ENCODE peak calls at places on chromosomes 12 and 14, in ten cellular contexts. One of them, this sample, is unnamed.

GRCh38 chr14:32329146-32329545 is at the start of gene AKAP6:
- DNase-seq in AG10803: peak
- DNase-seq in WERI-Rb-1: no peak
- DNase-seq in mucosa of descending colon: no peak
- DNase-seq in GM13977: no peak
- DNase-seq in psoas muscle: no peak
- DNase-seq in Calu3: no peak
- DNase-seq in bronchial epithelial cell: no peak
- DNase-seq in LNCaP clone FGC: no peak
- DNase-seq in foreskin fibroblast: no peak
- DNase-seq in this sample: no peak

GRCh38 chr14:91164676-91165075 is 50.8 kb downstream of the DGLUCY start:
- DNase-seq in psoas muscle: peak
- DNase-seq in AG10803: no peak
- DNase-seq in LNCaP clone FGC: peak
- DNase-seq in bronchial epithelial cell: peak
- DNase-seq in GM13977: no peak
- DNase-seq in mucosa of descending colon: peak
- DNase-seq in foreskin fibroblast: no peak
- DNase-seq in WERI-Rb-1: no peak
- DNase-seq in Calu3: no peak
- DNase-seq in this sample: no peak

GRCh38 chr14:35196571-35196970 is 74.2 kb downstream of the PRORP start:
- DNase-seq in psoas muscle: no peak
- DNase-seq in AG10803: no peak
- DNase-seq in mucosa of descending colon: no peak
- DNase-seq in LNCaP clone FGC: no peak
- DNase-seq in foreskin fibroblast: no peak
- DNase-seq in Calu3: no peak
- DNase-seq in WERI-Rb-1: no peak
- DNase-seq in bronchial epithelial cell: peak
- DNase-seq in GM13977: no peak
- DNase-seq in this sample: no peak

GRCh38 chr14:85595981-85596380 is 66.0 kb downstream of the FLRT2 start:
- DNase-seq in Calu3: no peak
- DNase-seq in GM13977: no peak
- DNase-seq in bronchial epithelial cell: no peak
- DNase-seq in foreskin fibroblast: no peak
- DNase-seq in LNCaP clone FGC: no peak
- DNase-seq in mucosa of descending colon: no peak
- DNase-seq in WERI-Rb-1: no peak
- DNase-seq in psoas muscle: no peak
- DNase-seq in AG10803: no peak
- DNase-seq in this sample: no peak

GRCh38 chr12:26238341-26239126 is 43.2 kb downstream of the SSPN start:
- DNase-seq in LNCaP clone FGC: no peak
- DNase-seq in mucosa of descending colon: no peak
- DNase-seq in AG10803: peak
- DNase-seq in psoas muscle: no peak
- DNase-seq in foreskin fibroblast: no peak
- DNase-seq in Calu3: no peak
- DNase-seq in GM13977: no peak
- DNase-seq in WERI-Rb-1: no peak
- DNase-seq in bronchial epithelial cell: no peak
- DNase-seq in this sample: no peak

GRCh38 chr12:51341259-51342007 is 5.0 kb downstream of the CELA1 start:
- DNase-seq in psoas muscle: peak
- DNase-seq in AG10803: peak
- DNase-seq in Calu3: peak
- DNase-seq in GM13977: peak
- DNase-seq in WERI-Rb-1: peak
- DNase-seq in LNCaP clone FGC: peak
- DNase-seq in bronchial epithelial cell: peak
- DNase-seq in foreskin fibroblast: peak
- DNase-seq in mucosa of descending colon: peak
- DNase-seq in this sample: peak

GRCh38 chr14:59277659-59278058 is 89.2 kb downstream of the DAAM1 start:
- DNase-seq in AG10803: no peak
- DNase-seq in mucosa of descending colon: no peak
- DNase-seq in bronchial epithelial cell: no peak
- DNase-seq in foreskin fibroblast: no peak
- DNase-seq in WERI-Rb-1: no peak
- DNase-seq in LNCaP clone FGC: no peak
- DNase-seq in psoas muscle: no peak
- DNase-seq in GM13977: no peak
- DNase-seq in Calu3: no peak
- DNase-seq in this sample: no peak

GRCh38 chr12:57735198-57735855 is 3.2 kb downstream of the AGAP2 start:
- DNase-seq in LNCaP clone FGC: no peak
- DNase-seq in GM13977: no peak
- DNase-seq in mucosa of descending colon: no peak
- DNase-seq in psoas muscle: no peak
- DNase-seq in bronchial epithelial cell: no peak
- DNase-seq in WERI-Rb-1: no peak
- DNase-seq in foreskin fibroblast: no peak
- DNase-seq in Calu3: no peak
- DNase-seq in AG10803: no peak
- DNase-seq in this sample: no peak

GRCh38 chr14:64942531-64943111 is at the start of gene GPX2:
- DNase-seq in psoas muscle: no peak
- DNase-seq in AG10803: no peak
- DNase-seq in LNCaP clone FGC: no peak
- DNase-seq in WERI-Rb-1: no peak
- DNase-seq in GM13977: no peak
- DNase-seq in mucosa of descending colon: peak
- DNase-seq in bronchial epithelial cell: peak
- DNase-seq in Calu3: peak
- DNase-seq in foreskin fibroblast: no peak
- DNase-seq in this sample: no peak

GRCh38 chr14:69808919-69809808 is 12.1 kb upstream of the SLC10A1 start:
- DNase-seq in LNCaP clone FGC: no peak
- DNase-seq in GM13977: no peak
- DNase-seq in foreskin fibroblast: no peak
- DNase-seq in mucosa of descending colon: no peak
- DNase-seq in Calu3: no peak
- DNase-seq in psoas muscle: no peak
- DNase-seq in bronchial epithelial cell: no peak
- DNase-seq in AG10803: no peak
- DNase-seq in WERI-Rb-1: no peak
- DNase-seq in this sample: no peak

GRCh38 chr14:69812725-69813124 is 15.7 kb upstream of the SLC10A1 start:
- DNase-seq in LNCaP clone FGC: peak
- DNase-seq in Calu3: no peak
- DNase-seq in foreskin fibroblast: no peak
- DNase-seq in mucosa of descending colon: no peak
- DNase-seq in AG10803: no peak
- DNase-seq in bronchial epithelial cell: no peak
- DNase-seq in WERI-Rb-1: peak
- DNase-seq in psoas muscle: no peak
- DNase-seq in GM13977: no peak
- DNase-seq in this sample: no peak

GRCh38 chr14:69814397-69814796 is 17.4 kb upstream of the SLC10A1 start:
- DNase-seq in LNCaP clone FGC: no peak
- DNase-seq in bronchial epithelial cell: no peak
- DNase-seq in foreskin fibroblast: no peak
- DNase-seq in psoas muscle: no peak
- DNase-seq in WERI-Rb-1: no peak
- DNase-seq in AG10803: no peak
- DNase-seq in mucosa of descending colon: no peak
- DNase-seq in Calu3: no peak
- DNase-seq in GM13977: no peak
- DNase-seq in this sample: no peak

GRCh38 chr14:69811227-69811867 is 14.3 kb upstream of the SLC10A1 start:
- DNase-seq in mucosa of descending colon: no peak
- DNase-seq in GM13977: no peak
- DNase-seq in AG10803: no peak
- DNase-seq in WERI-Rb-1: no peak
- DNase-seq in Calu3: no peak
- DNase-seq in bronchial epithelial cell: no peak
- DNase-seq in LNCaP clone FGC: no peak
- DNase-seq in foreskin fibroblast: no peak
- DNase-seq in psoas muscle: no peak
- DNase-seq in this sample: no peak

GRCh38 chr14:69811868-69812252 is 14.8 kb upstream of the SLC10A1 start:
- DNase-seq in GM13977: no peak
- DNase-seq in bronchial epithelial cell: no peak
- DNase-seq in foreskin fibroblast: no peak
- DNase-seq in Calu3: no peak
- DNase-seq in mucosa of descending colon: no peak
- DNase-seq in LNCaP clone FGC: no peak
- DNase-seq in psoas muscle: no peak
- DNase-seq in AG10803: no peak
- DNase-seq in WERI-Rb-1: no peak
- DNase-seq in this sample: no peak
- TF ChIP-seq CTCF in GM13977: no peak
- TF ChIP-seq CTCF in bronchial epithelial cell: no peak
- TF ChIP-seq CTCF in foreskin fibroblast: no peak
- TF ChIP-seq CTCF in Calu3: no peak
- TF ChIP-seq CTCF in mucosa of descending colon: no peak
- TF ChIP-seq CTCF in LNCaP clone FGC: no peak
- TF ChIP-seq CTCF in psoas muscle: no peak
- TF ChIP-seq CTCF in AG10803: no peak
- TF ChIP-seq CTCF in WERI-Rb-1: no peak
- TF ChIP-seq CTCF in this sample: no peak

GRCh38 chr12:79121486-79121885 is 256.9 kb downstream of the SYT1 start:
- DNase-seq in bronchial epithelial cell: peak
- DNase-seq in AG10803: no peak
- DNase-seq in GM13977: no peak
- DNase-seq in psoas muscle: no peak
- DNase-seq in Calu3: peak
- DNase-seq in LNCaP clone FGC: no peak
- DNase-seq in WERI-Rb-1: peak
- DNase-seq in mucosa of descending colon: no peak
- DNase-seq in foreskin fibroblast: no peak
- DNase-seq in this sample: no peak
- TF ChIP-seq CTCF in bronchial epithelial cell: peak
- TF ChIP-seq CTCF in AG10803: peak
- TF ChIP-seq CTCF in GM13977: no peak
- TF ChIP-seq CTCF in psoas muscle: no peak
- TF ChIP-seq CTCF in Calu3: peak
- TF ChIP-seq CTCF in LNCaP clone FGC: peak
- TF ChIP-seq CTCF in WERI-Rb-1: peak
- TF ChIP-seq CTCF in mucosa of descending colon: no peak
- TF ChIP-seq CTCF in foreskin fibroblast: peak
- TF ChIP-seq CTCF in this sample: no peak

GRCh38 chr14:99606359-99606758 is 2.4 kb upstream of the CCDC85C start:
- DNase-seq in bronchial epithelial cell: no peak
- DNase-seq in AG10803: no peak
- DNase-seq in psoas muscle: no peak
- DNase-seq in mucosa of descending colon: no peak
- DNase-seq in foreskin fibroblast: no peak
- DNase-seq in Calu3: no peak
- DNase-seq in GM13977: no peak
- DNase-seq in WERI-Rb-1: no peak
- DNase-seq in LNCaP clone FGC: no peak
- DNase-seq in this sample: no peak

GRCh38 chr14:99611639-99612038 is 7.6 kb upstream of the CCDC85C start:
- DNase-seq in AG10803: no peak
- DNase-seq in LNCaP clone FGC: no peak
- DNase-seq in bronchial epithelial cell: no peak
- DNase-seq in foreskin fibroblast: no peak
- DNase-seq in psoas muscle: no peak
- DNase-seq in mucosa of descending colon: no peak
- DNase-seq in Calu3: no peak
- DNase-seq in WERI-Rb-1: no peak
- DNase-seq in GM13977: no peak
- DNase-seq in this sample: no peak

GRCh38 chr14:99608591-99608990 is 4.6 kb upstream of the CCDC85C start:
- DNase-seq in AG10803: no peak
- DNase-seq in WERI-Rb-1: no peak
- DNase-seq in foreskin fibroblast: no peak
- DNase-seq in bronchial epithelial cell: no peak
- DNase-seq in Calu3: no peak
- DNase-seq in mucosa of descending colon: no peak
- DNase-seq in GM13977: no peak
- DNase-seq in psoas muscle: no peak
- DNase-seq in LNCaP clone FGC: no peak
- DNase-seq in this sample: no peak

GRCh38 chr14:99612065-99612736 is 8.2 kb upstream of the CCDC85C start:
- DNase-seq in GM13977: no peak
- DNase-seq in foreskin fibroblast: no peak
- DNase-seq in mucosa of descending colon: peak
- DNase-seq in psoas muscle: no peak
- DNase-seq in AG10803: no peak
- DNase-seq in Calu3: no peak
- DNase-seq in LNCaP clone FGC: no peak
- DNase-seq in WERI-Rb-1: peak
- DNase-seq in bronchial epithelial cell: peak
- DNase-seq in this sample: peak

GRCh38 chr14:99609245-99610117 is 5.5 kb upstream of the CCDC85C start:
- DNase-seq in psoas muscle: no peak
- DNase-seq in bronchial epithelial cell: no peak
- DNase-seq in Calu3: no peak
- DNase-seq in LNCaP clone FGC: no peak
- DNase-seq in foreskin fibroblast: no peak
- DNase-seq in GM13977: no peak
- DNase-seq in WERI-Rb-1: peak
- DNase-seq in mucosa of descending colon: no peak
- DNase-seq in AG10803: no peak
- DNase-seq in this sample: peak
- TF ChIP-seq CTCF in psoas muscle: no peak
- TF ChIP-seq CTCF in bronchial epithelial cell: no peak
- TF ChIP-seq CTCF in Calu3: no peak
- TF ChIP-seq CTCF in LNCaP clone FGC: no peak
- TF ChIP-seq CTCF in foreskin fibroblast: peak
- TF ChIP-seq CTCF in GM13977: peak
- TF ChIP-seq CTCF in WERI-Rb-1: no peak
- TF ChIP-seq CTCF in mucosa of descending colon: no peak
- TF ChIP-seq CTCF in AG10803: no peak
- TF ChIP-seq CTCF in this sample: no peak

GRCh38 chr12:80617733-80618132 is 89.7 kb upstream of the MYF6 start:
- DNase-seq in AG10803: no peak
- DNase-seq in mucosa of descending colon: no peak
- DNase-seq in bronchial epithelial cell: no peak
- DNase-seq in LNCaP clone FGC: no peak
- DNase-seq in GM13977: no peak
- DNase-seq in Calu3: no peak
- DNase-seq in psoas muscle: no peak
- DNase-seq in WERI-Rb-1: no peak
- DNase-seq in foreskin fibroblast: no peak
- DNase-seq in this sample: no peak

GRCh38 chr12:80625901-80626300 is 81.5 kb upstream of the MYF6 start:
- DNase-seq in LNCaP clone FGC: peak
- DNase-seq in AG10803: peak
- DNase-seq in psoas muscle: no peak
- DNase-seq in GM13977: no peak
- DNase-seq in Calu3: no peak
- DNase-seq in mucosa of descending colon: no peak
- DNase-seq in bronchial epithelial cell: no peak
- DNase-seq in WERI-Rb-1: no peak
- DNase-seq in foreskin fibroblast: no peak
- DNase-seq in this sample: no peak

GRCh38 chr12:80620281-80620680 is 87.2 kb upstream of the MYF6 start:
- DNase-seq in mucosa of descending colon: no peak
- DNase-seq in foreskin fibroblast: no peak
- DNase-seq in psoas muscle: no peak
- DNase-seq in Calu3: no peak
- DNase-seq in LNCaP clone FGC: no peak
- DNase-seq in bronchial epithelial cell: no peak
- DNase-seq in AG10803: no peak
- DNase-seq in WERI-Rb-1: no peak
- DNase-seq in GM13977: no peak
- DNase-seq in this sample: no peak

GRCh38 chr12:80624986-80625530 is 82.4 kb upstream of the MYF6 start:
- DNase-seq in AG10803: no peak
- DNase-seq in mucosa of descending colon: no peak
- DNase-seq in bronchial epithelial cell: no peak
- DNase-seq in GM13977: no peak
- DNase-seq in foreskin fibroblast: no peak
- DNase-seq in psoas muscle: no peak
- DNase-seq in WERI-Rb-1: no peak
- DNase-seq in LNCaP clone FGC: no peak
- DNase-seq in Calu3: no peak
- DNase-seq in this sample: no peak

GRCh38 chr12:80622271-80622670 is 85.2 kb upstream of the MYF6 start:
- DNase-seq in LNCaP clone FGC: no peak
- DNase-seq in mucosa of descending colon: no peak
- DNase-seq in psoas muscle: no peak
- DNase-seq in bronchial epithelial cell: no peak
- DNase-seq in AG10803: peak
- DNase-seq in foreskin fibroblast: no peak
- DNase-seq in GM13977: no peak
- DNase-seq in WERI-Rb-1: no peak
- DNase-seq in Calu3: peak
- DNase-seq in this sample: no peak
- TF ChIP-seq CTCF in LNCaP clone FGC: peak
- TF ChIP-seq CTCF in mucosa of descending colon: no peak
- TF ChIP-seq CTCF in psoas muscle: no peak
- TF ChIP-seq CTCF in bronchial epithelial cell: peak
- TF ChIP-seq CTCF in AG10803: peak
- TF ChIP-seq CTCF in foreskin fibroblast: no peak
- TF ChIP-seq CTCF in GM13977: no peak
- TF ChIP-seq CTCF in WERI-Rb-1: no peak
- TF ChIP-seq CTCF in Calu3: peak
- TF ChIP-seq CTCF in this sample: no peak

This sample was measured in activated CD8-positive, alpha-beta T cell treated with anti-CD3 and anti-CD28 coated beads for 36 hours.